ENCODE peak calls at places on chromosomes 13 and 19, in eight cellular contexts. C, B, Q, L, W, H, D and G are unnamed samples.

GRCh38 chr13:23771966-23772365 is 117.2 kb downstream of the MIPEP start:
- DNase-seq in C (no peak), B (peak), Q (peak), W (no peak), H (no peak), L (no peak), D (no peak), G (no peak)

GRCh38 chr13:33119022-33119735 is 103.0 kb downstream of the KL start:
- DNase-seq in C (no peak), L (peak), D (no peak), H (no peak), W (no peak), B (no peak), Q (peak), G (no peak)

GRCh38 chr19:48842744-48843162 is 6.5 kb upstream of the HSD17B14 start:
- DNase-seq in B (peak), W (no peak), Q (peak), H (peak), D (peak), L (peak), C (no peak), G (peak)

GRCh38 chr13:100602472-100603142 is 14.0 kb upstream of the GGACT start:
- DNase-seq in W (no peak), Q (no peak), H (no peak), C (no peak), B (no peak), D (no peak), L (no peak), G (no peak)

GRCh38 chr19:15448778-15449619 is 757 bp downstream of the WIZ start:
- DNase-seq in Q (no peak), B (no peak), W (no peak), H (no peak), C (no peak), L (no peak), D (peak), G (no peak)

GRCh38 chr13:19089315-19089714 is 92.3 kb downstream of the TUBA3C start:
- DNase-seq in D (no peak), B (no peak), C (no peak), L (peak), W (no peak), H (no peak), Q (no peak), G (no peak)

GRCh38 chr19:47275866-47276461 is 1.3 kb downstream of the INAFM1 start:
- DNase-seq in C (no peak), Q (peak), D (no peak), H (no peak), L (no peak), B (no peak), W (no peak), G (no peak)

GRCh38 chr19:3661284-3662238 is 35.0 kb upstream of the CACTIN start:
- DNase-seq in L (no peak), B (no peak), H (no peak), C (no peak), W (no peak), Q (no peak), D (no peak), G (no peak)

GRCh38 chr19:5804516-5805464 is at the start of gene NRTN:
- DNase-seq in L (peak), D (no peak), W (peak), H (peak), B (peak), Q (no peak), C (no peak), G (no peak)

GRCh38 chr19:18292460-18292809 is 11.0 kb upstream of the JUND start:
- DNase-seq in D (no peak), L (no peak), Q (no peak), H (peak), C (no peak), B (peak), W (no peak), G (no peak)

GRCh38 chr13:48493851-48494250 is 39.0 kb downstream of the RCBTB2 start:
- DNase-seq in H (no peak), L (peak), C (no peak), D (peak), W (no peak), B (no peak), Q (peak), G (no peak)

GRCh38 chr19:50830266-50831025 is 2.9 kb downstream of the KLK15 start:
- DNase-seq in Q (no peak), C (no peak), H (no peak), W (no peak), D (no peak), B (no peak), L (no peak), G (no peak)

GRCh38 chr13:89393758-89394157 is 1722.6 kb downstream of the SLITRK5 start:
- DNase-seq in D (no peak), L (no peak), B (no peak), Q (no peak), H (no peak), C (no peak), W (no peak), G (no peak)

GRCh38 chr13:49874430-49874829 is 61.7 kb downstream of the SPRYD7 start:
- DNase-seq in B (no peak), L (no peak), Q (no peak), D (no peak), W (no peak), C (no peak), H (no peak), G (no peak)

GRCh38 chr13:34682406-34682805 is 259.7 kb upstream of the NBEA start:
- DNase-seq in H (no peak), L (no peak), C (no peak), B (no peak), D (no peak), W (no peak), Q (no peak), G (no peak)

GRCh38 chr13:24459234-24459633 is 53.3 kb downstream of the PARP4 start:
- DNase-seq in W (no peak), B (no peak), H (no peak), L (peak), C (no peak), D (peak), Q (peak), G (no peak)

GRCh38 chr19:14654786-14655185 is 19.9 kb downstream of the ADGRE3 start:
- DNase-seq in C (no peak), Q (no peak), H (no peak), W (no peak), D (no peak), L (no peak), B (no peak), G (no peak)

GRCh38 chr13:80452279-80452678 is 111.4 kb upstream of the SPRY2 start:
- DNase-seq in C (no peak), H (no peak), Q (no peak), L (no peak), B (no peak), W (no peak), D (no peak), G (no peak)

GRCh38 chr19:12899891-12900518 is 9.0 kb downstream of the GCDH start:
- DNase-seq in Q (no peak), D (no peak), L (no peak), B (no peak), H (no peak), C (no peak), W (no peak), G (no peak)

GRCh38 chr19:57465680-57466381 is 8.9 kb upstream of the VN1R1 start:
- DNase-seq in H (no peak), W (no peak), Q (peak), B (no peak), D (peak), C (no peak), L (no peak), G (no peak)

GRCh38 chr19:49355890-49356289 is 6.3 kb downstream of the TEAD2 start:
- DNase-seq in C (no peak), B (no peak), Q (no peak), W (no peak), L (no peak), H (no peak), D (no peak), G (no peak)

GRCh38 chr19:50969413-50969760 is at the start of gene KLK6:
- DNase-seq in C (peak), B (peak), H (no peak), Q (no peak), D (no peak), W (no peak), L (no peak), G (no peak)

GRCh38 chr13:63497601-63498000 is 2082.0 kb upstream of the PCDH20 start:
- DNase-seq in Q (no peak), W (no peak), C (no peak), H (no peak), B (no peak), D (no peak), L (peak), G (no peak)

GRCh38 chr13:41707192-41707858 is 250.0 kb downstream of the RGCC start:
- DNase-seq in Q (no peak), L (peak), H (no peak), D (peak), W (no peak), B (no peak), C (no peak), G (no peak)

GRCh38 chr13:24910502-24911134 is 146.6 kb downstream of the RNF17 start:
- DNase-seq in B (no peak), L (peak), C (no peak), H (no peak), Q (no peak), D (no peak), W (no peak), G (no peak)

GRCh38 chr13:32581177-32581786 is 5.0 kb upstream of the PDS5B start:
- DNase-seq in L (peak), H (no peak), W (no peak), D (peak), C (no peak), Q (peak), B (no peak), G (no peak)

GRCh38 chr19:10395003-10395402 is 8.3 kb downstream of the CDC37 start:
- DNase-seq in Q (no peak), W (no peak), B (no peak), H (no peak), L (no peak), C (no peak), D (no peak), G (no peak)

GRCh38 chr13:39623466-39623865 is 20.5 kb upstream of the LHFPL6 start:
- DNase-seq in B (no peak), D (no peak), H (no peak), W (no peak), C (no peak), L (no peak), Q (no peak), G (no peak)

GRCh38 chr19:18109731-18110671 is 12.4 kb downstream of the MAST3 start:
- DNase-seq in H (peak), L (peak), C (peak), Q (no peak), W (no peak), B (no peak), D (peak), G (peak)

GRCh38 chr13:86510792-86511191 is 711.6 kb upstream of the SLITRK6 start:
- DNase-seq in H (no peak), B (no peak), L (no peak), Q (no peak), W (no peak), C (no peak), D (peak), G (no peak)